ENCODE peak calls at places on chromosome 1, in four cellular contexts. K, M, O and T are unnamed samples.

GRCh38 chr1:3564921-3565831 is 46.1 kb downstream of the MEGF6 start:
- DNase-seq in O (peak; percentile 10), K (peak; percentile 10), M (peak; percentile 69), T (no peak)

GRCh38 chr1:55781944-55782482 is 566.8 kb upstream of the USP24 start:
- DNase-seq in M (no peak), O (peak; percentile 89), K (peak; percentile 94), T (peak; percentile 23)

GRCh38 chr1:220243947-220244346 is 28.3 kb downstream of the RAB3GAP2 start:
- DNase-seq in O (no peak), M (no peak), K (no peak), T (no peak)

GRCh38 chr1:87953732-87954344 is 625.2 kb downstream of the LMO4 start:
- DNase-seq in K (peak; percentile 79), O (peak; percentile 74), M (peak; percentile 66), T (peak; percentile 58)

GRCh38 chr1:155170101-155170785 is 2.9 kb downstream of the KRTCAP2 start:
- DNase-seq in M (no peak), O (no peak), K (no peak), T (no peak)

GRCh38 chr1:32333251-32333963 is 2.6 kb downstream of the MARCKSL1 start:
- DNase-seq in K (no peak), O (no peak), M (no peak), T (no peak)

GRCh38 chr1:168585191-168585590 is 8.8 kb downstream of the XCL1 start:
- DNase-seq in K (peak; percentile 9), O (peak; percentile 22), M (no peak), T (no peak)

GRCh38 chr1:189175889-189176288 is 1301.8 kb downstream of the BRINP3 start:
- DNase-seq in O (no peak), M (no peak), K (no peak), T (no peak)

GRCh38 chr1:95431216-95431615 is 197.2 kb downstream of the RWDD3 start:
- DNase-seq in M (no peak), K (no peak), O (no peak), T (no peak)

GRCh38 chr1:55707196-55707595 is 492.0 kb upstream of the USP24 start:
- DNase-seq in O (no peak), M (no peak), K (no peak), T (no peak)

GRCh38 chr1:180178511-180179161 is 24.0 kb downstream of the QSOX1 start:
- DNase-seq in M (peak; percentile 68), O (peak; percentile 62), K (peak; percentile 43), T (peak; percentile 83)

GRCh38 chr1:3625151-3625907 is 514 bp downstream of the TPRG1L start:
- DNase-seq in K (peak; percentile 39), O (peak; percentile 59), M (no peak), T (peak; percentile 46)

GRCh38 chr1:37038079-37038702 is 3.9 kb upstream of the GRIK3 start:
- DNase-seq in K (no peak), O (no peak), M (peak; percentile 52), T (peak; percentile 23)

GRCh38 chr1:40884055-40884795 is 22.1 kb upstream of the CITED4 start:
- DNase-seq in O (no peak), M (peak; percentile 41), K (no peak), T (no peak)

DNA sequence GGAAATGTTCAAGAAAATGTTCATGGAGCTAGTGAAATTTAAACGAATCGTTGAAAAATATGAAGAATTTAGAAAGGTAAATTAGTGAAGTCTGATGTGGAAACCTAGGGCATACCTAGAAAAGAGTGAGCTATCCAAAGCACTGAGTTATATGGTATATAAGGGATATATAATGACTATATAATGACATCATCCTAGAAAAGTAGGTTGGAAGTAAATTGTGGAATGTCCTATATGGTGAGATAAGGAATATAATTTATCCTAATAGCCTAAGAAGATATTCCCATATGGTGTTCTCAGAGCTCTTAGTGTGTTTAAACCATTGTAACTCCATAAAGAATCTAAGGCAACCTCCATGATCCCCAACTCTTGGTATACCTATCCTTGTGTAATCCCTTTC is 876.4 kb upstream of the ADGRL2 start:
- DNase-seq in O (no peak), K (no peak), M (no peak), T (no peak)
- H4K8ac ChIP-seq in O (no peak overlapping the region), K (no peak overlapping the region), M (no peak overlapping the region), T (no peak overlapping the region)

GRCh38 chr1:231062500-231063270 is 22.6 kb upstream of the FAM89A start:
- DNase-seq in O (peak; percentile 73), K (peak; percentile 68), M (no peak), T (no peak)

GRCh38 chr1:231064418-231064817 is 24.4 kb upstream of the FAM89A start:
- DNase-seq in O (no peak), M (no peak), K (no peak), T (no peak)

GRCh38 chr1:231068772-231069171 is 28.7 kb upstream of the FAM89A start:
- DNase-seq in K (no peak), O (no peak), M (no peak), T (no peak)

GRCh38 chr1:231069333-231069732 is 29.3 kb upstream of the FAM89A start:
- DNase-seq in M (no peak), K (no peak), O (no peak), T (no peak)

DNA sequence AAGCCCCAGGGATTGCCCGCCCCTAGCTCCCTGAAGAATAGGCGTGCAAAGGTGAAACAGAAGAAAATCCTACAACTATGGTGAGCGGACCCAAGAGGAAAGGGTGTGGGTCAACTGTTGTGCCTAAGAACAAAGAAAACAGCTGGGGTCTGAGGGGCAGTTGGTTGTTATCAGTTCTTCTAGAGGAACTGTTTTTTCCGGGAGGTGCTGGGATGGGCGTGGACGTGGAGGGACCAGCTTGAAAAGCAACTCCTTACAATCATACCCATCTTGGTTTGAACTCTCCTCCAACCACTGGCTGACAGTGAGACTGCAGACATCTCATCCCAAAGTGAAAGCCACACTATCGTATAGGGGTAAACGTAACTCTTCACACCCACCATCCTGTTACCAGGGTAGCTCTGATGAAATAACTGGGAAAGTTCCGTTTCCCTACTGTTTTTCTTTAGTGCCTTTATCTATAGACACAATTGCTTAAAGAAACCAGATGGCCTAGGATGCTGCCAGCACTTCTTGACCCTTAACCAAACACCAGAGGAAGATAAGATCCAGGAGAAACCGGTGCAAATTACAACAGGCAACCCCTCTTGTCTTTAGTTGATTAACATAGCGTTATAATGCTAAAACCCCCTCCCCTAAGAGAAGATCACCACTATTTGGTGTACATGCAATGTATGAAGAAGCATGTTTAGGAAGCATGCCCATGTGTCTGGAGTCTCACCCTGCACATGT is 25.6 kb upstream of the FAM89A start:
- DNase-seq in K (no peak), M (no peak), O (peak; percentile 58), T (no peak)
- H3K4me2 ChIP-seq in K (no peak overlapping the region), M (no peak overlapping the region), O (no peak overlapping the region), T (no peak overlapping the region)

GRCh38 chr1:81607886-81608285 is 192.8 kb upstream of the ADGRL2 start:
- DNase-seq in M (no peak), O (no peak), K (no peak), T (no peak)
- H4K8ac ChIP-seq in M (no peak overlapping the region), O (no peak overlapping the region), K (no peak overlapping the region), T (no peak overlapping the region)

DNA sequence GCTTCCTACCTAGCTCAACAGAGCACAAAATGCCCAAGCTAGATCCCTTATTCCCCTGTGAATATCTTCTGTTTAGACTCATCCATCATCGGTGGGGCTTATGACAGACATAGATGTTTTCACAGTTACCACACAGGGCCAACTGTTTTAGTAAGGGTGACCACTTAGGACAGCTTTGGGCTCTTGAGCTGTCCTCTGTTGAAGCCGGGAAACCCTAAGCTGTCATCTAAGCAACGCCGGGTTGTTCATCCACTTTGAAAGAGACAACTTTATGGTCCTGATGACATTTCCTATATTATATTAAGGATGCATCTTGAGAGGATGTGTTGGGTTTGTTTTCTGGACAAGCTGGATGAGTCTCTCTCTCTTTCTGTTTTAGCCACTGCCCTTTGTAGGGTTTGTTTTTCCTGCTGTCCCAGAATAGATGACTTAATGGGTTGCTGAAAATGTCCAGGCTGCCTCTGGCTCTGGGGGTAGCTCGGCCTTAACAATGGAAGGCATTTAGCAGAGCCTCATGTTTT is 110.5 kb upstream of the UBE2U start:
- DNase-seq in O (peak; percentile 66), M (no peak), K (no peak), T (no peak)
- H3K4me2 ChIP-seq in O (no peak overlapping the region), M (no peak overlapping the region), K (no peak overlapping the region), T (peak overlapping the region; percentile 4)

GRCh38 chr1:211959221-211959620 is 76.1 kb downstream of the INTS7 start:
- DNase-seq in O (no peak), K (no peak), M (no peak), T (no peak)

GRCh38 chr1:211965108-211965805 is 70.1 kb downstream of the INTS7 start:
- DNase-seq in M (no peak), K (no peak), O (no peak), T (no peak)

DNA sequence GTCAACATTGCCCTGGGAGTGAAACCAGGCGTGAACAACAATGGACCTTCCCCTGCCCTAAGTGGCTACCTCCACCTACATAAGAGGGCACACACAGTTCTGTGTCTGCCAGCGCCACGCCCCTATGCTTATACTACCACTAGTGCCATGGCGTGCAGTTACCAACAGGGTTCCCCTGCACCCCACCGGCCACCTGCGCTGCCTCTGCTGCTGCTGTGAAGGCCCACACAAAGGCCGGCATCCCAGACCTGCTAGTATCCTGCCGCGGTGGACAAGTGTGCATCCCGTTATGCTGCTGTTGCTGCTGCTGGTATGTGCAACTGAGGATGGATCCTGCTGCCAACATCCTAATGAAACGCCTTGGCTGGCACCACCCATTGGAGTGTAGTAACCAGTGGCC is 75.7 kb downstream of the INTS7 start:
- DNase-seq in O (no peak), M (no peak), K (no peak), T (no peak)
- H4K8ac ChIP-seq in O (peak overlapping the region; percentile 17), M (no peak overlapping the region), K (no peak overlapping the region), T (no peak overlapping the region)

GRCh38 chr1:178539291-178539690 is 26.4 kb downstream of the TEX35 start:
- DNase-seq in K (no peak), M (no peak), O (no peak), T (no peak)
- H3K4me2 ChIP-seq in K (no peak overlapping the region), M (no peak overlapping the region), O (no peak overlapping the region), T (no peak overlapping the region)

GRCh38 chr1:110829955-110830553 is 42.9 kb upstream of the CD53 start:
- DNase-seq in O (no peak), M (peak; percentile 51), K (peak; percentile 17), T (peak; percentile 80)
- H4K8ac ChIP-seq in O (no peak overlapping the region), M (no peak overlapping the region), K (no peak overlapping the region), T (no peak overlapping the region)

GRCh38 chr1:42765271-42765670 is 1.6 kb downstream of the P3H1 start:
- DNase-seq in M (no peak), K (no peak), O (no peak), T (peak; percentile 60)
- H3K4me2 ChIP-seq in M (peak overlapping the region; percentile 95), K (peak overlapping the region; percentile 98), O (peak overlapping the region; percentile 78), T (peak overlapping the region; percentile 96)